ENCODE peak calls at places on chromosomes 13 and 19, in five cellular contexts. C is sciatic nerve, V is anterior cingulate cortex, T is NCI-H748 treated with DMSO at 0.1 percent for 48 hours, E is OCI-LY7. F is an unnamed sample.

GRCh38 chr19:43124360-43124759 is 41.9 kb upstream of the PSG2 start:
- DNase-seq in C (no peak), V (no peak), T (no peak), E (no peak), F (no peak)

GRCh38 chr13:43905435-43906031 is 25.8 kb downstream of the LACC1 start:
- DNase-seq in C (no peak), V (no peak), T (peak), E (peak), F (no peak)

GRCh38 chr13:84315527-84315926 is 433.3 kb upstream of the SLITRK1 start:
- DNase-seq in C (no peak), V (no peak), T (peak), E (no peak), F (no peak)

GRCh38 chr13:22114630-22115311 is 443.9 kb downstream of the FGF9 start:
- DNase-seq in C (no peak), V (no peak), T (no peak), E (peak), F (no peak)

GRCh38 chr19:48302600-48302959 is 22.8 kb upstream of the EMP3 start:
- DNase-seq in C (no peak), V (no peak), T (no peak), E (no peak), F (no peak)

GRCh38 chr19:3642987-3643386 is 16.4 kb upstream of the CACTIN start:
- DNase-seq in C (no peak), V (no peak), T (no peak), E (peak), F (no peak)

GRCh38 chr19:10104665-10105221 is 1.4 kb upstream of the PPAN start:
- DNase-seq in C (no peak), V (no peak), T (no peak), E (peak), F (no peak)

GRCh38 chr19:51321799-51322198 is 10.4 kb downstream of the IGLON5 start:
- DNase-seq in C (no peak), V (no peak), T (no peak), E (no peak), F (peak)

GRCh38 chr19:48975947-48976847 is 11.1 kb downstream of the FTL start:
- DNase-seq in C (no peak), V (no peak), T (no peak), E (peak), F (no peak)

GRCh38 chr13:31898383-31899071 is 133.0 kb upstream of the FRY start:
- DNase-seq in C (no peak), V (no peak), T (no peak), E (no peak), F (no peak)

GRCh38 chr13:49023441-49023840 is 47.7 kb downstream of the FNDC3A start:
- DNase-seq in C (no peak), V (no peak), T (no peak), E (no peak), F (no peak)

GRCh38 chr13:43331676-43332075 is 308.3 kb downstream of the DNAJC15 start:
- DNase-seq in C (no peak), V (peak), T (no peak), E (no peak), F (no peak)

GRCh38 chr13:100573121-100573520 is 15.5 kb downstream of the GGACT start:
- DNase-seq in C (peak), V (no peak), T (peak), E (peak), F (no peak)

GRCh38 chr13:50444726-50445125 is 398.8 kb downstream of the DLEU7 start:
- DNase-seq in C (no peak), V (no peak), T (no peak), E (no peak), F (no peak)

GRCh38 chr19:35177377-35178274 is 23.1 kb downstream of the FXYD5 start:
- DNase-seq in C (no peak), V (no peak), T (no peak), E (no peak), F (no peak)

GRCh38 chr13:33761744-33762143 is 56.2 kb upstream of the RFC3 start:
- DNase-seq in C (no peak), V (no peak), T (peak), E (peak), F (no peak)

GRCh38 chr19:42357290-42357689 is 31.9 kb downstream of the MEGF8 start:
- DNase-seq in C (no peak), V (no peak), T (no peak), E (no peak), F (no peak)

GRCh38 chr13:33472446-33472845 is 186.9 kb upstream of the STARD13 start:
- DNase-seq in C (no peak), V (no peak), T (no peak), E (no peak), F (no peak)

F was measured in posterior vena cava.